ENCODE peak calls at places on chromosome 22, in ten cellular contexts. One of them, this sample, is unnamed.

GRCh38 chr22:27581688-27582087 is 219.9 kb downstream of the MN1 start:
- DNase-seq in colonic mucosa: peak; percentile 52
- DNase-seq in psoas muscle: peak; percentile 85
- DNase-seq in mucosa of descending colon: peak; percentile 68
- DNase-seq in PC-9: no peak
- DNase-seq in CD8-positive, alpha-beta memory T cell: no peak
- DNase-seq in right atrium auricular region: peak; percentile 90
- DNase-seq in neural progenitor cell: no peak
- DNase-seq in CD8-positive, alpha-beta T cell: no peak
- DNase-seq in HCT116: no peak
- DNase-seq in this sample: no peak

GRCh38 chr22:46068908-46069481 is 81.3 kb upstream of the PPARA start:
- DNase-seq in colonic mucosa: no peak
- DNase-seq in psoas muscle: no peak
- DNase-seq in mucosa of descending colon: no peak
- DNase-seq in PC-9: peak; percentile 16
- DNase-seq in CD8-positive, alpha-beta memory T cell: no peak
- DNase-seq in right atrium auricular region: no peak
- DNase-seq in neural progenitor cell: no peak
- DNase-seq in CD8-positive, alpha-beta T cell: no peak
- DNase-seq in HCT116: no peak
- DNase-seq in this sample: peak; percentile 66

GRCh38 chr22:46569055-46569847 is 31.8 kb upstream of the CELSR1 start:
- DNase-seq in colonic mucosa: no peak
- DNase-seq in psoas muscle: no peak
- DNase-seq in mucosa of descending colon: no peak
- DNase-seq in PC-9: no peak
- DNase-seq in CD8-positive, alpha-beta memory T cell: no peak
- DNase-seq in right atrium auricular region: no peak
- DNase-seq in neural progenitor cell: peak; percentile 1
- DNase-seq in CD8-positive, alpha-beta T cell: no peak
- DNase-seq in HCT116: no peak
- DNase-seq in this sample: no peak

GRCh38 chr22:48781391-48781790 is 1046.3 kb downstream of the BRD1 start:
- DNase-seq in colonic mucosa: no peak
- DNase-seq in psoas muscle: no peak
- DNase-seq in mucosa of descending colon: no peak
- DNase-seq in PC-9: no peak
- DNase-seq in CD8-positive, alpha-beta memory T cell: no peak
- DNase-seq in right atrium auricular region: peak; percentile 11
- DNase-seq in neural progenitor cell: no peak
- DNase-seq in CD8-positive, alpha-beta T cell: no peak
- DNase-seq in HCT116: no peak
- DNase-seq in this sample: no peak

GRCh38 chr22:19882446-19883381 is 28.0 kb upstream of the GNB1L start:
- DNase-seq in colonic mucosa: peak; percentile 16
- DNase-seq in psoas muscle: no peak
- DNase-seq in mucosa of descending colon: no peak
- DNase-seq in PC-9: no peak
- DNase-seq in CD8-positive, alpha-beta memory T cell: no peak
- DNase-seq in right atrium auricular region: no peak
- DNase-seq in neural progenitor cell: no peak
- DNase-seq in CD8-positive, alpha-beta T cell: no peak
- DNase-seq in HCT116: no peak
- DNase-seq in this sample: no peak

GRCh38 chr22:42544686-42545085 is 9.1 kb upstream of the SERHL2 start:
- DNase-seq in colonic mucosa: no peak
- DNase-seq in psoas muscle: no peak
- DNase-seq in mucosa of descending colon: no peak
- DNase-seq in PC-9: no peak
- DNase-seq in CD8-positive, alpha-beta memory T cell: no peak
- DNase-seq in right atrium auricular region: no peak
- DNase-seq in neural progenitor cell: no peak
- DNase-seq in CD8-positive, alpha-beta T cell: no peak
- DNase-seq in HCT116: no peak
- DNase-seq in this sample: no peak

GRCh38 chr22:49372530-49373288 is 455.0 kb downstream of the BRD1 start:
- DNase-seq in colonic mucosa: peak; percentile 12
- DNase-seq in psoas muscle: no peak
- DNase-seq in mucosa of descending colon: no peak
- DNase-seq in PC-9: peak; percentile 5
- DNase-seq in CD8-positive, alpha-beta memory T cell: no peak
- DNase-seq in right atrium auricular region: peak; percentile 46
- DNase-seq in neural progenitor cell: peak; percentile 43
- DNase-seq in CD8-positive, alpha-beta T cell: no peak
- DNase-seq in HCT116: peak; percentile 83
- DNase-seq in this sample: no peak

GRCh38 chr22:19756288-19757128 is 4.1 kb upstream of the TBX1 start:
- DNase-seq in colonic mucosa: peak; percentile 49
- DNase-seq in psoas muscle: no peak
- DNase-seq in mucosa of descending colon: peak; percentile 62
- DNase-seq in PC-9: peak; percentile 50
- DNase-seq in CD8-positive, alpha-beta memory T cell: peak; percentile 63
- DNase-seq in right atrium auricular region: no peak
- DNase-seq in neural progenitor cell: peak; percentile 74
- DNase-seq in CD8-positive, alpha-beta T cell: peak; percentile 55
- DNase-seq in HCT116: peak; percentile 34
- DNase-seq in this sample: no peak

GRCh38 chr22:35132568-35132967 is 66.6 kb downstream of the ISX start:
- DNase-seq in colonic mucosa: no peak
- DNase-seq in psoas muscle: no peak
- DNase-seq in mucosa of descending colon: no peak
- DNase-seq in PC-9: no peak
- DNase-seq in CD8-positive, alpha-beta memory T cell: no peak
- DNase-seq in right atrium auricular region: no peak
- DNase-seq in neural progenitor cell: no peak
- DNase-seq in CD8-positive, alpha-beta T cell: no peak
- DNase-seq in HCT116: no peak
- DNase-seq in this sample: no peak

GRCh38 chr22:45632791-45633515 is 38.7 kb upstream of the ATXN10 start:
- DNase-seq in colonic mucosa: no peak
- DNase-seq in psoas muscle: no peak
- DNase-seq in mucosa of descending colon: no peak
- DNase-seq in PC-9: no peak
- DNase-seq in CD8-positive, alpha-beta memory T cell: no peak
- DNase-seq in right atrium auricular region: no peak
- DNase-seq in neural progenitor cell: peak; percentile 25
- DNase-seq in CD8-positive, alpha-beta T cell: no peak
- DNase-seq in HCT116: no peak
- DNase-seq in this sample: no peak

GRCh38 chr22:21025763-21026755 is 6.3 kb downstream of the SLC7A4 start:
- DNase-seq in colonic mucosa: no peak
- DNase-seq in psoas muscle: no peak
- DNase-seq in mucosa of descending colon: no peak
- DNase-seq in PC-9: no peak
- DNase-seq in CD8-positive, alpha-beta memory T cell: no peak
- DNase-seq in right atrium auricular region: no peak
- DNase-seq in neural progenitor cell: no peak
- DNase-seq in CD8-positive, alpha-beta T cell: no peak
- DNase-seq in HCT116: no peak
- DNase-seq in this sample: no peak

GRCh38 chr22:42615092-42615859 is 593 bp upstream of the POLDIP3 start:
- DNase-seq in colonic mucosa: peak; percentile 92
- DNase-seq in psoas muscle: peak; percentile 83
- DNase-seq in mucosa of descending colon: peak; percentile 89
- DNase-seq in PC-9: peak; percentile 90
- DNase-seq in CD8-positive, alpha-beta memory T cell: peak; percentile 90
- DNase-seq in right atrium auricular region: peak; percentile 97
- DNase-seq in neural progenitor cell: peak; percentile 91
- DNase-seq in CD8-positive, alpha-beta T cell: peak; percentile 72
- DNase-seq in HCT116: peak; percentile 99
- DNase-seq in this sample: peak; percentile 97

GRCh38 chr22:49454726-49455125 is 372.9 kb downstream of the BRD1 start:
- DNase-seq in colonic mucosa: no peak
- DNase-seq in psoas muscle: no peak
- DNase-seq in mucosa of descending colon: no peak
- DNase-seq in PC-9: no peak
- DNase-seq in CD8-positive, alpha-beta memory T cell: no peak
- DNase-seq in right atrium auricular region: no peak
- DNase-seq in neural progenitor cell: no peak
- DNase-seq in CD8-positive, alpha-beta T cell: no peak
- DNase-seq in HCT116: no peak
- DNase-seq in this sample: no peak

GRCh38 chr22:50317178-50317577 is 9.6 kb downstream of the DENND6B start:
- DNase-seq in colonic mucosa: no peak
- DNase-seq in psoas muscle: no peak
- DNase-seq in mucosa of descending colon: no peak
- DNase-seq in PC-9: no peak
- DNase-seq in CD8-positive, alpha-beta memory T cell: no peak
- DNase-seq in right atrium auricular region: no peak
- DNase-seq in neural progenitor cell: no peak
- DNase-seq in CD8-positive, alpha-beta T cell: no peak
- DNase-seq in HCT116: no peak
- DNase-seq in this sample: no peak

GRCh38 chr22:46028069-46028991 is 51.4 kb upstream of the WNT7B start:
- DNase-seq in colonic mucosa: no peak
- DNase-seq in psoas muscle: no peak
- DNase-seq in mucosa of descending colon: no peak
- DNase-seq in PC-9: no peak
- DNase-seq in CD8-positive, alpha-beta memory T cell: no peak
- DNase-seq in right atrium auricular region: no peak
- DNase-seq in neural progenitor cell: no peak
- DNase-seq in CD8-positive, alpha-beta T cell: no peak
- DNase-seq in HCT116: no peak
- DNase-seq in this sample: no peak

GRCh38 chr22:25281675-25282345 is 62.4 kb downstream of the CRYBB2 start:
- DNase-seq in colonic mucosa: no peak
- DNase-seq in psoas muscle: no peak
- DNase-seq in mucosa of descending colon: no peak
- DNase-seq in PC-9: no peak
- DNase-seq in CD8-positive, alpha-beta memory T cell: no peak
- DNase-seq in right atrium auricular region: no peak
- DNase-seq in neural progenitor cell: peak; percentile 47
- DNase-seq in CD8-positive, alpha-beta T cell: no peak
- DNase-seq in HCT116: no peak
- DNase-seq in this sample: no peak

DNA sequence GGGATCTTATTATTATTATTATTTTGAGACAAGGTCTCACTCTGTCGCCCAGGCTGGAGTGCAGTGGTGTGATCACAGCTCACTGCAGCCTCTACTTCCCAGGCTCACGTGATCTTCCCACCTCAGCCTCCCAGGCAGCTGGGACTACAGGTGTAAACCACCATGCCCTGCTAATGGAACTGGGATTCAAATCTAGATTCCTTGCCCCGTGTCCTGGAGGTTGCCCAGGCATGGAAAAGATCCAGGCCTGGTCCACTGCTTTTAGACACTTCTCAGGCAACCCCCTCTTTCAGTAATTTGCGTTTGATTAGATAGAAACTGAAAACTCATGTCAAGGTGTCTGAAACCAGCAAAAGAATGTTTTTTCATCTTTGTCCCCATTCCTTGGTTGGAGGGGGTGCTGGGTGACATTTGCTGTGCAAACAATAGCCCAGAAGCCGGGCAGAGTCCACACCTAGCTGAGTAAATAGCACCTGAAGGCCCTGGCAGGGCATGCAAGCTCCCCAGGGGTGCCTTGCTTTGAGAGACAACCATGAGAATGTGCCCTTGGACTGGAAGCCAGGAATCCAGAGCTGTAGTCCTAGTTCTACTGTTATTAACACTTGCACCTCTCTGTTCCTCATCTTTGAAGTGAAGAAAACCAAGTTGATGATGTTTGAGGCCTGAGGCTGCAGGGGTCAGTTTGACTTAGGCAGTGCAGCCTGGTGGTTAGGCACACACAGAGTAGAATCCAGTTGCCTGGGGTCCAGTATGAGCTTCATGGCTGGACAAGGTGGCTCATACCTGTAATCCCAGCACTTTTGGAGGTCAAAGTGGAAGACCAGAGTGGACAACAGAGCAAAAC is 19.1 kb upstream of the XBP1 start:
- DNase-seq in colonic mucosa: peak; percentile 81
- DNase-seq in psoas muscle: no peak
- DNase-seq in mucosa of descending colon: peak; percentile 72
- DNase-seq in PC-9: peak; percentile 26
- DNase-seq in CD8-positive, alpha-beta memory T cell: no peak
- DNase-seq in right atrium auricular region: no peak
- DNase-seq in neural progenitor cell: no peak
- DNase-seq in CD8-positive, alpha-beta T cell: no peak
- DNase-seq in HCT116: no peak
- DNase-seq in this sample: no peak
- H3K4me3 ChIP-seq in colonic mucosa: no peak overlapping the region
- H3K4me3 ChIP-seq in psoas muscle: no peak overlapping the region
- H3K4me3 ChIP-seq in mucosa of descending colon: no peak overlapping the region
- H3K4me3 ChIP-seq in PC-9: peak overlapping the region; percentile 6
- H3K4me3 ChIP-seq in CD8-positive, alpha-beta memory T cell: no peak overlapping the region
- H3K4me3 ChIP-seq in right atrium auricular region: no peak overlapping the region
- H3K4me3 ChIP-seq in neural progenitor cell: no peak overlapping the region
- H3K4me3 ChIP-seq in CD8-positive, alpha-beta T cell: no peak overlapping the region
- H3K4me3 ChIP-seq in HCT116: no peak overlapping the region
- H3K4me3 ChIP-seq in this sample: no peak overlapping the region

GRCh38 chr22:37312549-37313183 is 30.4 kb downstream of the CYTH4 start:
- DNase-seq in colonic mucosa: no peak
- DNase-seq in psoas muscle: no peak
- DNase-seq in mucosa of descending colon: no peak
- DNase-seq in PC-9: no peak
- DNase-seq in CD8-positive, alpha-beta memory T cell: no peak
- DNase-seq in right atrium auricular region: no peak
- DNase-seq in neural progenitor cell: no peak
- DNase-seq in CD8-positive, alpha-beta T cell: no peak
- DNase-seq in HCT116: no peak
- DNase-seq in this sample: no peak
- H3K4me1 ChIP-seq in colonic mucosa: no peaks in the 10 kb centered on the region
- H3K4me1 ChIP-seq in psoas muscle: peaks cover 3% of the 10 kb centered on the region
- H3K4me1 ChIP-seq in mucosa of descending colon: peaks cover 4% of the 10 kb centered on the region
- H3K4me1 ChIP-seq in PC-9: peaks cover 29% of the 10 kb centered on the region
- H3K4me1 ChIP-seq in CD8-positive, alpha-beta memory T cell: peaks cover 63% of the 10 kb centered on the region
- H3K4me1 ChIP-seq in right atrium auricular region: no peaks in the 10 kb centered on the region
- H3K4me1 ChIP-seq in neural progenitor cell: no peaks in the 10 kb centered on the region
- H3K4me1 ChIP-seq in CD8-positive, alpha-beta T cell: peaks cover 69% of the 10 kb centered on the region
- H3K4me1 ChIP-seq in HCT116: peaks cover 67% of the 10 kb centered on the region
- H3K4me1 ChIP-seq in this sample: peaks cover 42% of the 10 kb centered on the region

GRCh38 chr22:29313126-29314071 is 2.1 kb downstream of the RASL10A start:
- DNase-seq in colonic mucosa: peak; percentile 43
- DNase-seq in psoas muscle: no peak
- DNase-seq in mucosa of descending colon: no peak
- DNase-seq in PC-9: no peak
- DNase-seq in CD8-positive, alpha-beta memory T cell: no peak
- DNase-seq in right atrium auricular region: no peak
- DNase-seq in neural progenitor cell: peak; percentile 68
- DNase-seq in CD8-positive, alpha-beta T cell: no peak
- DNase-seq in HCT116: peak; percentile 34
- DNase-seq in this sample: no peak
- H3K4me3 ChIP-seq in colonic mucosa: no peak overlapping the region
- H3K4me3 ChIP-seq in psoas muscle: no peak overlapping the region
- H3K4me3 ChIP-seq in mucosa of descending colon: no peak overlapping the region
- H3K4me3 ChIP-seq in PC-9: no peak overlapping the region
- H3K4me3 ChIP-seq in CD8-positive, alpha-beta memory T cell: no peak overlapping the region
- H3K4me3 ChIP-seq in right atrium auricular region: no peak overlapping the region
- H3K4me3 ChIP-seq in neural progenitor cell: no peak overlapping the region
- H3K4me3 ChIP-seq in CD8-positive, alpha-beta T cell: no peak overlapping the region
- H3K4me3 ChIP-seq in HCT116: no peak overlapping the region
- H3K4me3 ChIP-seq in this sample: no peak overlapping the region

DNA sequence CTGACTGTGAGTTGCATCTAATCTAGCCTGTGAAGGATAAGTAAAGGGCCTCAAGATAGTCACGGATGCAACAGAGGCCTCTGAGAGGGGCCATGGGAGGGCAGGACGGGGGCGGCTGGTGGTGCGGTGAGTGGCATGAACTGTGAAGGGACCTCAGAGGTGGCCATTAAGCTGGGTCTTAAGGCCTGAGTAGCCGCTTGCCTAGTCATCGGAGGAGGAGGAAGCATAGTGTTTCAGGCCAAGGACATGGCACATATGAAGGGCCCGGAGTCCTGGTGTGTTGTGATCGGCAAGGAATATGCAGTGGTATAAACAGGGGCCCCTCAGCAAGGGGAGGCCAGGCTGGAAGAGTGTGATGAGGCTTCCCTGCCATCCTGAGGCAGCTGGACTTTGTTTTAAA is 51.8 kb downstream of the TRIOBP start:
- DNase-seq in colonic mucosa: no peak
- DNase-seq in psoas muscle: no peak
- DNase-seq in mucosa of descending colon: no peak
- DNase-seq in PC-9: no peak
- DNase-seq in CD8-positive, alpha-beta memory T cell: no peak
- DNase-seq in right atrium auricular region: no peak
- DNase-seq in neural progenitor cell: no peak
- DNase-seq in CD8-positive, alpha-beta T cell: no peak
- DNase-seq in HCT116: no peak
- DNase-seq in this sample: no peak
- H3K4me1 ChIP-seq in colonic mucosa: peaks cover 34% of the 10 kb centered on the region
- H3K4me1 ChIP-seq in psoas muscle: peaks cover 53% of the 10 kb centered on the region
- H3K4me1 ChIP-seq in mucosa of descending colon: peaks cover 44% of the 10 kb centered on the region
- H3K4me1 ChIP-seq in PC-9: peaks cover 80% of the 10 kb centered on the region
- H3K4me1 ChIP-seq in CD8-positive, alpha-beta memory T cell: peaks cover 10% of the 10 kb centered on the region
- H3K4me1 ChIP-seq in right atrium auricular region: no peaks in the 10 kb centered on the region
- H3K4me1 ChIP-seq in neural progenitor cell: peaks cover 31% of the 10 kb centered on the region
- H3K4me1 ChIP-seq in CD8-positive, alpha-beta T cell: peaks cover 23% of the 10 kb centered on the region
- H3K4me1 ChIP-seq in HCT116: peaks cover 85% of the 10 kb centered on the region
- H3K4me1 ChIP-seq in this sample: peaks cover 34% of the 10 kb centered on the region

This sample was measured in DND-41.